ENCODE peak calls at places on chromosomes 7 and 10, in five cellular contexts. L is AG09319, J is GM13976, Z is neural progenitor cell, V is transverse colon. B is an unnamed sample.

GRCh38 chr10:107383357-107383756 is 218.9 kb upstream of the SORCS1 start:
- DNase-seq in L (no peak), J (no peak), Z (no peak), V (no peak), B (no peak)

GRCh38 chr10:30784896-30785605 is 155.5 kb upstream of the LYZL2 start:
- DNase-seq in Z (peak), J (peak), V (peak), L (no peak), B (peak)

GRCh38 chr7:36670585-36671431 is 53.5 kb downstream of the AOAH start:
- DNase-seq in J (peak), V (peak), Z (peak), L (no peak), B (peak)

GRCh38 chr7:128876586-128876977 is 13.9 kb downstream of the ATP6V1F start:
- DNase-seq in L (no peak), V (peak), J (no peak), Z (no peak), B (no peak)

GRCh38 chr7:29557954-29558353 is 5.7 kb upstream of the PRR15 start:
- DNase-seq in L (no peak), V (no peak), Z (no peak), J (no peak), B (no peak)

GRCh38 chr10:8640878-8641277 is 586.4 kb downstream of the GATA3 start:
- DNase-seq in L (no peak), Z (no peak), V (no peak), J (no peak), B (no peak)

GRCh38 chr10:127911218-127911866 is 4.4 kb downstream of the PTPRE start:
- DNase-seq in Z (no peak), L (no peak), J (no peak), V (no peak), B (no peak)

GRCh38 chr10:77186936-77187335 is 450.7 kb downstream of the KCNMA1 start:
- DNase-seq in V (no peak), L (no peak), Z (no peak), J (no peak), B (no peak)

GRCh38 chr10:96600337-96600736 is 13.5 kb upstream of the TM9SF3 start:
- DNase-seq in L (no peak), Z (no peak), V (peak), J (no peak), B (no peak)

GRCh38 chr10:59708816-59709471 is 706 bp downstream of the SLC16A9 start:
- DNase-seq in L (no peak), V (peak), Z (peak), J (peak), B (peak)

GRCh38 chr7:113010377-113010776 is 76.2 kb downstream of the GPR85 start:
- DNase-seq in Z (no peak), L (no peak), J (no peak), V (no peak), B (no peak)

GRCh38 chr7:30933124-30933893 is 21.7 kb downstream of the AQP1 start:
- DNase-seq in V (no peak), L (no peak), J (peak), Z (peak), B (no peak)

GRCh38 chr10:2146079-2146478 is 408.8 kb upstream of the ADARB2 start:
- DNase-seq in Z (peak), L (no peak), V (no peak), J (no peak), B (no peak)

GRCh38 chr10:50388181-50388580 is 136.9 kb upstream of the ASAH2 start:
- DNase-seq in Z (no peak), V (no peak), L (no peak), J (no peak), B (no peak)

GRCh38 chr10:52146766-52147165 is 167.3 kb upstream of the DKK1 start:
- DNase-seq in J (no peak), V (no peak), Z (no peak), L (peak), B (no peak)

GRCh38 chr10:17113889-17114288 is 15.7 kb downstream of the CUBN start:
- DNase-seq in Z (no peak), V (no peak), J (no peak), L (peak), B (no peak)

GRCh38 chr7:4700577-4701235 is 18.6 kb downstream of the FOXK1 start:
- DNase-seq in V (no peak), Z (peak), L (no peak), J (no peak), B (no peak)

GRCh38 chr7:90483236-90483635 is 13.8 kb downstream of the PTTG1IP2 start:
- DNase-seq in V (no peak), L (no peak), J (no peak), Z (no peak), B (no peak)

GRCh38 chr7:140639366-140640053 is 1.1 kb downstream of the DENND2A start:
- DNase-seq in V (no peak), Z (peak), J (no peak), L (no peak), B (peak)

GRCh38 chr7:40008218-40008815 is 58.3 kb downstream of the CDK13 start:
- DNase-seq in L (peak), J (no peak), Z (no peak), V (no peak), B (no peak)

GRCh38 chr7:151275813-151276577 is 27.5 kb upstream of the SMARCD3 start:
- DNase-seq in J (no peak), L (no peak), Z (no peak), V (no peak), B (no peak)

GRCh38 chr10:52004342-52004949 is 305.1 kb upstream of the CSTF2T start:
- DNase-seq in J (peak), V (no peak), Z (peak), L (no peak), B (peak)

GRCh38 chr10:90413196-90413595 is 444.6 kb downstream of the HTR7 start:
- DNase-seq in J (no peak), V (no peak), Z (no peak), L (no peak), B (no peak)

GRCh38 chr10:43644252-43644651 is 4.4 kb downstream of the ZNF32 start:
- DNase-seq in L (no peak), Z (no peak), V (no peak), J (no peak), B (no peak)

GRCh38 chr10:48451969-48452878 is 145.7 kb downstream of the MAPK8 start:
- DNase-seq in J (no peak), V (no peak), L (no peak), Z (no peak), B (no peak)

GRCh38 chr10:94890264-94891022 is 48.0 kb upstream of the CYP2C9 start:
- DNase-seq in V (no peak), J (no peak), Z (no peak), L (no peak), B (no peak)

GRCh38 chr7:140656548-140657515 is 15.9 kb upstream of the ADCK2 start:
- DNase-seq in J (peak), Z (no peak), V (peak), L (no peak), B (no peak)

GRCh38 chr7:46360255-46360654 is 439.2 kb upstream of the IGFBP3 start:
- DNase-seq in L (no peak), V (no peak), J (no peak), Z (peak), B (no peak)

GRCh38 chr7:46360811-46361210 is 439.7 kb upstream of the IGFBP3 start:
- DNase-seq in J (no peak), V (no peak), Z (no peak), L (no peak), B (no peak)

GRCh38 chr7:46368871-46369270 is 447.8 kb upstream of the IGFBP3 start:
- DNase-seq in L (no peak), V (no peak), J (no peak), Z (no peak), B (no peak)

GRCh38 chr7:46357851-46358250 is 436.8 kb upstream of the IGFBP3 start:
- DNase-seq in J (no peak), L (no peak), Z (no peak), V (no peak), B (no peak)

DNA sequence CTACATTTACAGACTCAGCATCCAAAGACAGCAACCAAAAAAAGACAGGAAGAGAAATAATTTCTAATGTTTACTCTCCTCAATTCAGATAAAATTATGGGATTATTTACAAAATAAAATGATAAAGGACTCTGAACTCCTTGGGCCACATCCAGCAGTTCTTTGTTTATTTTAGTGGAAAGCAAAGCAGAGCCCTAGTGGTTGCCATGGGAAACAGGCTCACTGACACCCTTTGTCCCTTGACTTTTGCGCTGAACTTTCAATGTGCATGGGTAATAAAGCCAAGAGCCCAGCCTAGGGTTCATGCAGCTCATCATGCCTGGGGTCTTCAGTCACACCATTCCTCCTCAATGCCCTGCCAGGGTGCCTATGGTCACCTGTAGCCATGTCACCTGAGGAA is 442.6 kb upstream of the IGFBP3 start:
- DNase-seq in V (no peak), Z (peak), L (no peak), J (no peak), B (no peak)
- TF ChIP-seq CTCF in V (no peak), Z (peak), L (peak), J (no peak), B (peak)

DNA sequence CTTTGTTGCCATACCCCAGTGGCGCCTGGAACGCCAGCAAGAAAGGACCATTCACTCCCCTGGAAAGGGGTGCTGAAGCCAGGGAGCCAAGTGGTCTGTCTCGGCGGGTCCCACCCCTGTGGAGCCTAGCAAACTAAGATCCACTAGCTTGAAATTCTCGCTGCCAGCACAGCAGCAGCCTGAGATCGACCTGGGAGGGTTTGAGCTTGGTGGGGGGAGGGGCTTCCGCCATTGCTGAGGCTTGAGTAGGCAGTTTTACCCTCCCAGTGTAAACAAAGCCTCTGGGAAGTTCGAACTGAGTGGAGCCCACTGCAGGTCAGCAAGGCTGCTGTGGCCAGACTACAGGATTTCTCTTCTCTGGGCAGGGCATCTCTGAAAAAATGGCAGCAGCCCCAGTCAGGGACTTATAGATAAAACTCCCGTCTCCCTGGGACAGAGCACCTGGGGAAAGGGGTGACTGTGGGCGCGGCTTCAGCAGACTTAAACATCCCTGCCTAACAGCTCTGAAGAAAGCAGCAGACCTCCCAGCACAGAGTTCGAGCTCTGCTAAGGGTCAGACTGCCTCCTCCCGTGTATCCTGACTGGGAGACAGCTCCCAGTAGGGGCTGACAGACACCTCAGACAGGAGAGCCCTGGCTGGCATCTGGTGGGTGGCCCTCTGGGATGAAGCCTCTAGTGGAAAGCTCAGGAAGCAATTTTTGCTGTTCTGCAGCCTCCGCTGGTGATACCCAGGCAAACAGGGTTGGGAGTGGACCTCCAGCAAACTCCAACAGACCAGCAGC is 281.1 kb upstream of the SP4 start:
- DNase-seq in V (no peak), L (no peak), Z (peak), J (no peak), B (no peak)
- TF ChIP-seq CTCF in V (no peak), L (no peak), Z (no peak), J (no peak), B (no peak)

GRCh38 chr7:65840446-65840845 is 32.4 kb upstream of the VKORC1L1 start:
- DNase-seq in Z (peak), V (no peak), J (peak), L (no peak), B (no peak)
- TF ChIP-seq CTCF in Z (peak), V (no peak), J (no peak), L (no peak), B (no peak)

DNA sequence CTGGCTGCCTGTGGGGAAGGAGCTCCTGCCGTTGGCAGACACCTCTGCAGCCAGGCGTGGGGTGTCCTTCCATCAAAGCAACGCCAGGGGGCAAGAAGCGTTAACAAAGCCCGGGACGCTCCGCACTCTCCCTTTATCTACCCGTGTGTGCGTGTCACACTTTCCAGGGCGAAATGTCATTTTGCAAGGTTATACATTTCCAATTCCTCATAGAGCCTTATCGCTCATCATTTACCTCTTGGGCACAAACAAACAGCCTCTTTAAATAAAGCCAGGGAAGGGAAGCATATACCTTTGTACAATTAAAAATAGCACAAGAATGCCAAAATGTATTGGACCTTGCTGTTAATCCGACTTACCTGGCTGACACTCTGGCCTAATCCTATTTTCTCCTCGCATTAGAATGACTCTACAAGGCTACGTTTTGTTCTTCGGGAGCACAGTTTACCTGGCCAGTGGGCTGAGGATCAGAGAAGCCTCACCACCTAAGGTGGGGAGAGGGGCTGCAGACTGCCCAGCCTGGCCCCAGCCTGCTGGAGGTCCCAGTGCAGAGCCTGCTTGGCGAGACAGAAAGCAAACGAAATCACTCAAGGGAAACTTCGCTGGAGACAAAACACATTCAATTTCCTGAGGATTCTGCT is 77.6 kb upstream of the EN2 start:
- DNase-seq in V (peak), L (peak), J (peak), Z (peak), B (peak)
- TF ChIP-seq CTCF in V (peak), L (peak), J (peak), Z (peak), B (peak)

DNA sequence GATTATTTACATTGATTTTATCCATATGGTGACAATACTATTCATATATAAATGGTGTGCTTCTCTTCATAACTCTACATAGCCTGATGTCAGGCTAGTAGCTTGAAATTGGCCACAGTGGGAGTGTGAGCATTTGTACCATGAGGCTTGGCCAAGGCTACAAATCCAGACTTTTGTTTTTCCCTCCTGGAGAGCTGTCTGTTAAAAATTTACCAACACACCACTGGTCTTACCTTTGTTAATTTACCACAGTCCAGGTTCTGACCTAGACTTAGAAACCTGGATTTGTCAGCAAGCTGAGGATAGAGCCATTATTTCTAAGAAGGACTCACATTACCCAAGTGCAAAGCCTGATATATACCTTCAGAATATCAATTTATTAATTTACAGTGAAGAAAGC is 45.5 kb upstream of the ATRNL1 start:
- DNase-seq in V (no peak), L (no peak), Z (no peak), J (no peak), B (no peak)
- TF ChIP-seq CTCF in V (no peak), L (no peak), Z (no peak), J (no peak), B (no peak)

GRCh38 chr7:106140406-106141173 is 28.5 kb upstream of the SYPL1 start:
- DNase-seq in L (no peak), V (no peak), Z (no peak), J (no peak), B (no peak)
- TF ChIP-seq CTCF in L (no peak), V (no peak), Z (no peak), J (no peak), B (no peak)